ENCODE peak calls at places on chromosomes 1 and 21, in nine cellular contexts. Z is cardiac muscle cell; J is EH; N is stimulated activated CD8-positive, alpha-beta memory T cell treated with anti-CD3 and anti-CD28 coated beads, Interleukin-4, amount 100 ng/mL, for 24 hours; B is activated T-helper 2 cell treated with anti-CD3 and anti-CD28 coated beads, Interferon-gamma antibody, Interleukin-2, Interleukin-4, amounts not matched to agents 10 μg/mL and 5 μg/mL and 100 μg/mL, durations not matched to agents 14 hours and 24 hours and 36 hours; I is T-helper 2 cell; V is naive B cell; S is midbrain; D is IMR-90. M is an unnamed sample.

GRCh38 chr21:38337793-38338192 is 81.0 kb downstream of the KCNJ15 start:
- DNase-seq in Z (no peak), J (no peak), N (no peak), B (no peak), I (no peak), V (no peak), S (no peak), D (no peak), M (no peak)

GRCh38 chr1:20760322-20760721 is 26.8 kb downstream of the HP1BP3 start:
- DNase-seq in Z (no peak), J (no peak), N (no peak), B (no peak), I (no peak), V (no peak), S (no peak), D (no peak), M (no peak)

GRCh38 chr1:116373451-116374339 is 651 bp downstream of the ATP1A1 start:
- DNase-seq in Z (peak), J (peak), N (peak), B (peak), I (peak), V (peak), S (peak), D (peak), M (peak)

GRCh38 chr1:77220687-77221463 is 1.6 kb upstream of the PIGK start:
- DNase-seq in Z (no peak), J (peak), N (no peak), B (no peak), I (no peak), V (no peak), S (no peak), D (peak), M (no peak)

GRCh38 chr1:117389284-117389683 is 22.0 kb downstream of the MAN1A2 start:
- DNase-seq in Z (peak), J (no peak), N (no peak), B (no peak), I (no peak), V (no peak), S (no peak), D (no peak), M (no peak)

GRCh38 chr1:227343727-227344551 is 25.6 kb upstream of the CDC42BPA start:
- DNase-seq in Z (no peak), J (peak), N (no peak), B (no peak), I (no peak), V (no peak), S (no peak), D (peak), M (peak)

GRCh38 chr1:24149854-24150227 is 6.9 kb upstream of the IL22RA1 start:
- DNase-seq in Z (no peak), J (peak), N (peak), B (no peak), I (no peak), V (no peak), S (no peak), D (peak), M (no peak)

GRCh38 chr21:39384674-39385298 is 35.9 kb upstream of the HMGN1 start:
- DNase-seq in Z (no peak), J (peak), N (no peak), B (no peak), I (no peak), V (no peak), S (no peak), D (peak), M (no peak)

GRCh38 chr1:233006582-233006981 is 56.2 kb downstream of the NTPCR start:
- DNase-seq in Z (no peak), J (no peak), N (no peak), B (no peak), I (no peak), V (no peak), S (no peak), D (peak), M (no peak)

GRCh38 chr1:27569088-27569459 is 34.9 kb downstream of the AHDC1 start:
- DNase-seq in Z (no peak), J (peak), N (no peak), B (no peak), I (no peak), V (no peak), S (no peak), D (no peak), M (no peak)

GRCh38 chr1:96367791-96368190 is 353.8 kb upstream of the PTBP2 start:
- DNase-seq in Z (no peak), J (no peak), N (no peak), B (no peak), I (no peak), V (no peak), S (no peak), D (peak), M (no peak)

GRCh38 chr1:192821296-192821695 is 12.5 kb downstream of the RGS2 start:
- DNase-seq in Z (no peak), J (no peak), N (no peak), B (no peak), I (no peak), V (no peak), S (no peak), D (no peak), M (no peak)

GRCh38 chr21:16912075-16912474 is 600.8 kb upstream of the CXADR start:
- DNase-seq in Z (no peak), J (no peak), N (no peak), B (no peak), I (no peak), V (no peak), S (no peak), D (peak), M (no peak)

GRCh38 chr1:41749992-41750745 is 168.6 kb downstream of the HIVEP3 start:
- DNase-seq in Z (no peak), J (no peak), N (no peak), B (no peak), I (no peak), V (no peak), S (no peak), D (no peak), M (no peak)

GRCh38 chr1:183903101-183903500 is 98.2 kb downstream of the RGL1 start:
- DNase-seq in Z (no peak), J (no peak), N (no peak), B (no peak), I (no peak), V (no peak), S (no peak), D (no peak), M (no peak)

GRCh38 chr21:45887121-45887611 is 94.4 kb upstream of the COL6A1 start:
- DNase-seq in Z (no peak), J (peak), N (no peak), B (no peak), I (no peak), V (no peak), S (peak), D (no peak), M (peak)

GRCh38 chr1:39609618-39610331 is 29.7 kb downstream of the HEYL start:
- DNase-seq in Z (peak), J (peak), N (peak), B (peak), I (peak), V (peak), S (no peak), D (no peak), M (peak)

GRCh38 chr1:84163123-84164038 is 19.3 kb downstream of the PRKACB start:
- DNase-seq in Z (no peak), J (no peak), N (no peak), B (no peak), I (no peak), V (no peak), S (peak), D (no peak), M (no peak)

GRCh38 chr21:46082638-46083270 is 15.2 kb upstream of the COL6A2 start:
- DNase-seq in Z (no peak), J (no peak), N (no peak), B (peak), I (no peak), V (no peak), S (no peak), D (no peak), M (no peak)

GRCh38 chr21:20592482-20592881 is 405.7 kb upstream of the NCAM2 start:
- DNase-seq in Z (no peak), J (no peak), N (no peak), B (no peak), I (no peak), V (no peak), S (no peak), D (no peak), M (no peak)

GRCh38 chr21:29376556-29376955 is 77.8 kb downstream of the BACH1 start:
- DNase-seq in Z (peak), J (peak), N (peak), B (peak), I (no peak), V (peak), S (no peak), D (no peak), M (peak)

GRCh38 chr1:156160744-156161181 is 7.4 kb downstream of the SEMA4A start:
- DNase-seq in Z (peak), J (peak), N (peak), B (peak), I (peak), V (no peak), S (peak), D (peak), M (peak)

GRCh38 chr1:21284206-21285137 is 5.8 kb downstream of the ECE1 start:
- DNase-seq in Z (no peak), J (no peak), N (no peak), B (no peak), I (no peak), V (peak), S (no peak), D (no peak), M (no peak)

GRCh38 chr1:234589854-234590620 is 19.9 kb downstream of the IRF2BP2 start:
- DNase-seq in Z (no peak), J (peak), N (no peak), B (no peak), I (no peak), V (no peak), S (no peak), D (no peak), M (no peak)

GRCh38 chr1:206606867-206607266 is 5.4 kb downstream of the EIF2D start:
- DNase-seq in Z (no peak), J (peak), N (no peak), B (no peak), I (no peak), V (no peak), S (no peak), D (peak), M (peak)

GRCh38 chr1:202919615-202920014 is 7.4 kb downstream of the KLHL12 start:
- DNase-seq in Z (no peak), J (no peak), N (no peak), B (no peak), I (no peak), V (no peak), S (no peak), D (no peak), M (no peak)

GRCh38 chr1:6590046-6590445 is 10.3 kb downstream of the ZBTB48 start:
- DNase-seq in Z (no peak), J (no peak), N (no peak), B (no peak), I (no peak), V (no peak), S (no peak), D (no peak), M (no peak)

GRCh38 chr1:165900576-165901380 is 73.4 kb downstream of the UCK2 start:
- DNase-seq in Z (no peak), J (peak), N (no peak), B (no peak), I (no peak), V (no peak), S (no peak), D (no peak), M (no peak)

GRCh38 chr1:164518692-164519332 is 40.2 kb upstream of the PBX1 start:
- DNase-seq in Z (no peak), J (no peak), N (no peak), B (no peak), I (no peak), V (no peak), S (no peak), D (no peak), M (peak)

GRCh38 chr1:27349784-27350672 is 8.2 kb downstream of the SYTL1 start:
- DNase-seq in Z (peak), J (peak), N (no peak), B (no peak), I (no peak), V (no peak), S (no peak), D (peak), M (no peak)